ENCODE peak calls at places on chromosomes 5 and 9, in five cellular contexts. S is H9, I is IMR-90, C is H1, N is mesenchymal stem cell. P is an unnamed sample.

GRCh38 chr5:123438244-123438643 is 15.0 kb upstream of the CEP120 start:
- DNase-seq in C (no peak), S (no peak), N (no peak), I (no peak), P (no peak)

GRCh38 chr9:135615666-135616620 is 23.4 kb downstream of the GLT6D1 start:
- DNase-seq in I (no peak), C (no peak), S (peak; percentile 30), N (no peak), P (no peak)

GRCh38 chr9:69674112-69674511 is 1.9 kb upstream of the APBA1 start:
- DNase-seq in N (no peak), C (no peak), I (no peak), S (peak; percentile 53), P (no peak)

GRCh38 chr9:70413427-70413797 is 1.0 kb downstream of the KLF9 start:
- DNase-seq in C (no peak), S (no peak), I (no peak), N (no peak), P (no peak)

GRCh38 chr5:173243808-173244305 is 8.9 kb upstream of the NKX2-5 start:
- DNase-seq in C (no peak), I (no peak), N (peak; percentile 51), S (peak; percentile 50), P (no peak)

GRCh38 chr9:135075234-135076142 is 12.0 kb upstream of the OLFM1 start:
- DNase-seq in I (no peak), C (peak; percentile 68), N (no peak), S (peak; percentile 65), P (no peak)

GRCh38 chr9:132367613-132368305 is 13.0 kb upstream of the SETX start:
- DNase-seq in S (no peak), C (no peak), N (no peak), I (no peak), P (no peak)

GRCh38 chr9:4887556-4887955 is 94.8 kb downstream of the RCL1 start:
- DNase-seq in C (no peak), N (no peak), I (peak; percentile 65), S (no peak), P (no peak)

GRCh38 chr9:76526026-76526425 is 67.0 kb downstream of the GCNT1 start:
- DNase-seq in N (no peak), C (no peak), S (no peak), I (no peak), P (no peak)

GRCh38 chr9:73023025-73023541 is 70.2 kb upstream of the ALDH1A1 start:
- DNase-seq in I (peak; percentile 63), C (peak; percentile 58), S (peak; percentile 57), N (peak; percentile 71), P (peak; percentile 43)

GRCh38 chr9:73137286-73137899 is 14.3 kb upstream of the ANXA1 start:
- DNase-seq in N (no peak), I (no peak), S (no peak), C (no peak), P (no peak)

GRCh38 chr5:9347541-9348295 is 198.2 kb downstream of the SEMA5A start:
- DNase-seq in I (no peak), N (no peak), C (no peak), S (no peak), P (no peak)

GRCh38 chr9:32500768-32501167 is 25.2 kb downstream of the RIGI start:
- DNase-seq in C (no peak), N (peak; percentile 63), I (peak; percentile 46), S (no peak), P (no peak)

GRCh38 chr5:154844800-154845199 is 5.6 kb downstream of the FAXDC2 start:
- DNase-seq in N (no peak), I (no peak), C (no peak), S (no peak), P (no peak)

GRCh38 chr9:130193531-130194405 is 21.6 kb downstream of the NCS1 start:
- DNase-seq in S (no peak), C (no peak), N (no peak), I (no peak), P (no peak)

GRCh38 chr5:78605611-78606010 is 43.0 kb downstream of the LHFPL2 start:
- DNase-seq in I (no peak), S (no peak), C (no peak), N (no peak), P (no peak)

DNA sequence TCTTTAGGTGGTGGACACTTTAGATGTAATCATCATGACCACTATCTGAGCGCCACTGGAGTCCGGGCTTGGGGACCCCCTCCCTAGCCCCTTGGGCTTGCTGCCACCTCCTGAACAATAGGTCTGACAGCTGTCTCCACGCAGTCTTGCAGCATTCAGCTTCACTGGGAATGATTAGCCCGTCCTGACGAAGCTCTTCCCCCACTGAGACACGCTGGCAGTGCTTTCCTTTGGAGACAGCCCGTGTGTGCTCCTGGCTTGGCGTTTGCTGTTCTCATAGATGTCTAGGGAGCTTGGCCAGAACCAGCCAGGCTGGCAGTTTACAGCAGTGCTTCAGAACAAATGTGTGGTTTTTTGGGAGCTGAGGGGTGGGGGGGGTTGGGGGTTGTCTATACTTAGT is 355.5 kb downstream of the ADAMTS6 start:
- DNase-seq in N (no peak), I (peak; percentile 82), S (no peak), C (peak; percentile 41), P (no peak)
- H2BK120ac ChIP-seq in N (no peak overlapping the region), I (peak overlapping the region; percentile 91), S (no peak overlapping the region), C (no peak overlapping the region), P (no peak overlapping the region)

GRCh38 chr9:14248149-14248548 is 65.8 kb downstream of the NFIB start:
- DNase-seq in N (no peak), C (no peak), I (no peak), S (no peak), P (no peak)

GRCh38 chr9:14251146-14252071 is 62.5 kb downstream of the NFIB start:
- DNase-seq in S (no peak), C (no peak), I (peak; percentile 68), N (peak; percentile 21), P (no peak)

GRCh38 chr9:14250779-14251145 is 63.2 kb downstream of the NFIB start:
- DNase-seq in I (peak; percentile 47), S (no peak), C (no peak), N (no peak), P (no peak)

GRCh38 chr9:14247577-14247976 is 66.4 kb downstream of the NFIB start:
- DNase-seq in N (no peak), I (no peak), S (no peak), C (no peak), P (no peak)

GRCh38 chr9:14249527-14249926 is 64.4 kb downstream of the NFIB start:
- DNase-seq in N (no peak), C (no peak), I (no peak), S (no peak), P (no peak)
- H2BK15ac ChIP-seq in N (no peak overlapping the region), C (no peak overlapping the region), I (no peak overlapping the region), S (no peak overlapping the region), P (no peak overlapping the region)

DNA sequence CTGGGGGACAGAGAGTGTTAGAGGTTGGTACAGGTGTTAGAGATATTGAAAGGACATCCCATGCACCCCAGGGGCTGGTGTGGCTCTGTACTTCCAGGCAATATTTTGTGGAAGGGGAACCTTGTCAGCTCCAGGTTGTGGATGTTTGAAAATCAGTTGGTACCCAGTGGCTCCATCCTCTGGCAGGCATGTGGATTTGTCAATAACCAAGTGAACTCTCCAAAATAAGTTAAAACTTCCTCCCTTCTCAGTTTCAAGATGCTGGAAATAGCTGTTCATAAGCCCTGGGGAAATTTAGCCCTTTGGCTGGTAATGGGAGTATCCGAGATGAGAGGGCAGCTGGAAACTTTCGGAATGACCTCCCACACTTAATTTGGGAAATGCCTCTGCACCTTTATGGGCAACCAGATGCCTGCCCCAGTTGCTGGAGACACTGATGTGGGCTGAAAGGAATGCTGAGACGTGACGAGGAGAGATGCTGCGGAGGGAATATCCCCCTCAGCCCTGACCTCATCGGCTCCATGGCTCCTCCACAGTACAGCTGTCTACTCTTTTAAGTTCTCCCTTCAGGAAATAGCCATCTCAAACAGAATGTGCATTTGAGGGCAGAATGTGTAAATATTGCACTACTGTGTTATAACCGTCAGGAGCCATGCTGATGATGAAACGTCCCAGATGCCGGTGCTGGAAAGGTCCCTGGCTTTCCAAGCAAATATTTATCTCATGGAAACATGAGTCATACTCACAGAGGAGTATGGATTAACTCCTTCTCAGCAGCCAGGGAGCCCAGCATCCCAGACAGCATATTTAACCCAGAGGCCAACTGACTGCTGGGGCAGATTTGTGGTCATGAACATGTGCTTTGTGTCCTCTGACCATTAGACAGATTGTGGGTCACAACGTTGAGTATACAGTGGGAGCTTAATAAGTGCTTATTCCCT is 29.5 kb downstream of the TGFBI start:
- DNase-seq in S (peak; percentile 60), N (peak; percentile 100), C (peak; percentile 55), I (peak; percentile 100), P (no peak)
- H3K14ac ChIP-seq in S (no peak overlapping the region), N (no peak overlapping the region), C (no peak overlapping the region), I (peak overlapping the region; percentile 82), P (no peak overlapping the region)

DNA sequence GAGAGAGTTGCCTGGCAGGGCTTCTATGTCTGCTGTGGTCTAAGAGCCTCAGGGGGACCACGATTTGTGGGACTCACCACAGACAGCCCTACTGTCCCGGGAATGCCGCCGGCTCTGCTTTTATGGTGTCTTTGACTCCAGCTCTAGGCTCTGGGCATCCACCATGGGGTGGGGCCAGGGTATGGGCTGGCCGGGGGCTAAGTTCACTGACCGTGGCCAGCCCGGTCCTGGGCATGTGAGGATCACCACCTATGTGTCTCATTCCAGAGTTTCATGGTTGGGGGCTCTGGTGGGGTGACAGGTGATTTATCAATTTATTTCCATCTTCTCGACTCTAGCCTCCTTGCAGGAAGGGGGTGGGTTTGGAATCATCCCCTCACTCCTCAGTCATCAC is 139.4 kb downstream of the GADD45G start:
- DNase-seq in N (no peak), S (no peak), C (no peak), I (no peak), P (no peak)
- H2BK120ac ChIP-seq in N (no peak overlapping the region), S (no peak overlapping the region), C (no peak overlapping the region), I (no peak overlapping the region), P (no peak overlapping the region)

DNA sequence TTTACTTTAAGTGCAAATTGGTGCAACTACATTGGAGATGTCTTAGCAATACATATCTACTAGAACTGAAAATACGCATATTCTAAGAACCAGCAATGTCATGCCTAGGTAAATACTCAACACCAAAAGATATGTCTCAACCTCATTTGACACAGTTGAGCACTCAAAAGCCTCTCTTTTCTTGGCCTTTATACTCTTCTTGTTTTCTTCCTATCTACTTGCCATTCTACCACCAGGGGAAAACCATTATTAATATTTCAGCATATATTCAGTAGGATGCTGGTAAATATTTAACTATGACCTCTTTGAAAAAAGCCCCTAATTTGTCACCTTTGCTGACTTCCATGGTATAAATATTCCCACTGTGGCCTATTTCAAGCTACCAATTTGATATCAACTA is 443.8 kb downstream of the LRRC70 start:
- DNase-seq in I (no peak), C (no peak), N (no peak), S (no peak), P (no peak)
- H2BK15ac ChIP-seq in I (no peak overlapping the region), C (no peak overlapping the region), N (no peak overlapping the region), S (no peak overlapping the region), P (no peak overlapping the region)

GRCh38 chr5:61318374-61318773 is 13.7 kb upstream of the ZSWIM6 start:
- DNase-seq in S (no peak), N (no peak), I (no peak), C (no peak), P (no peak)
- H3K14ac ChIP-seq in S (no peak overlapping the region), N (no peak overlapping the region), I (no peak overlapping the region), C (no peak overlapping the region), P (no peak overlapping the region)

GRCh38 chr5:35209862-35210261 is 20.4 kb downstream of the PRLR start:
- DNase-seq in I (no peak), N (no peak), S (no peak), C (no peak), P (no peak)
- H2BK120ac ChIP-seq in I (no peak overlapping the region), N (no peak overlapping the region), S (no peak overlapping the region), C (no peak overlapping the region), P (no peak overlapping the region)